ENCODE peak calls at places on chromosomes 13 and 19, in four cellular contexts. S is A549, J is endodermal cell, G is astrocyte. V is an unnamed sample.

GRCh38 chr13:76976488-76976887 is 15.4 kb upstream of the CLN5 start:
- DNase-seq in J (no peak), S (no peak), G (peak; percentile 87), V (peak; percentile 53)

GRCh38 chr13:47117268-47117667 is 220.4 kb upstream of the HTR2A start:
- DNase-seq in J (no peak), S (no peak), G (peak; percentile 72), V (no peak)

GRCh38 chr19:28847468-28847867 is 365.5 kb downstream of the UQCRFS1 start:
- DNase-seq in G (no peak), S (no peak), J (no peak), V (no peak)

GRCh38 chr13:38758278-38758677 is 71.4 kb downstream of the FREM2 start:
- DNase-seq in G (no peak), J (peak; percentile 62), S (no peak), V (no peak)

GRCh38 chr13:36431204-36432105 is 840 bp upstream of the CCNA1 start:
- DNase-seq in G (no peak), S (no peak), J (no peak), V (no peak)

GRCh38 chr13:33859691-33860303 is 41.8 kb downstream of the RFC3 start:
- DNase-seq in S (no peak), G (no peak), J (no peak), V (peak; percentile 73)

GRCh38 chr19:54952591-54953344 is 5.4 kb upstream of the NLRP7 start:
- DNase-seq in G (peak; percentile 95), J (peak; percentile 57), S (no peak), V (no peak)

GRCh38 chr13:27192896-27193295 is 21.3 kb upstream of the USP12 start:
- DNase-seq in G (no peak), S (no peak), J (no peak), V (no peak)

GRCh38 chr19:15790096-15790495 is 2.6 kb downstream of the OR10H5 start:
- DNase-seq in J (no peak), G (no peak), S (no peak), V (no peak)

GRCh38 chr19:4879041-4879440 is 11.6 kb upstream of the PLIN3 start:
- DNase-seq in S (no peak), J (no peak), G (no peak), V (no peak)

GRCh38 chr19:4877753-4878490 is 10.5 kb upstream of the PLIN3 start:
- DNase-seq in J (peak; percentile 62), S (no peak), G (no peak), V (no peak)

GRCh38 chr19:4873930-4874329 is 6.5 kb upstream of the PLIN3 start:
- DNase-seq in J (no peak), G (no peak), S (no peak), V (no peak)

GRCh38 chr19:4878491-4878968 is 11.1 kb upstream of the PLIN3 start:
- DNase-seq in G (no peak), S (no peak), J (no peak), V (no peak)
- H3K27ac ChIP-seq in G (no peak overlapping the region), S (no peak overlapping the region), J (peak overlapping the region; percentile 65), V (no peak overlapping the region)

GRCh38 chr13:40309881-40310280 is 356.6 kb downstream of the FOXO1 start:
- DNase-seq in G (no peak), S (no peak), J (no peak), V (no peak)
- H3K27ac ChIP-seq in G (no peak overlapping the region), S (no peak overlapping the region), J (no peak overlapping the region), V (no peak overlapping the region)

GRCh38 chr13:71858647-71859046 is 8.4 kb downstream of the DACH1 start:
- DNase-seq in G (no peak), S (no peak), J (no peak), V (no peak)
- H3K27ac ChIP-seq in G (no peak overlapping the region), S (no peak overlapping the region), J (no peak overlapping the region), V (no peak overlapping the region)

GRCh38 chr13:106490887-106491321 is 44.6 kb downstream of the EFNB2 start:
- DNase-seq in G (no peak), S (no peak), J (no peak), V (no peak)
- H3K27ac ChIP-seq in G (no peak overlapping the region), S (no peak overlapping the region), J (no peak overlapping the region), V (no peak overlapping the region)

GRCh38 chr19:47615230-47615629 is 6.3 kb downstream of the BICRA start:
- DNase-seq in G (no peak), J (no peak), S (no peak), V (no peak)

GRCh38 chr19:47618771-47619170 is 9.8 kb downstream of the BICRA start:
- DNase-seq in J (no peak), S (no peak), G (peak; percentile 60), V (no peak)

GRCh38 chr19:47613165-47614146 is 4.5 kb downstream of the BICRA start:
- DNase-seq in G (peak; percentile 68), J (peak; percentile 92), S (no peak), V (no peak)

GRCh38 chr19:47614559-47614958 is 5.6 kb downstream of the BICRA start:
- DNase-seq in J (no peak), S (no peak), G (no peak), V (no peak)

GRCh38 chr19:47615714-47616113 is 6.8 kb downstream of the BICRA start:
- DNase-seq in S (no peak), J (no peak), G (no peak), V (no peak)
- H3K27ac ChIP-seq in S (no peak overlapping the region), J (no peak overlapping the region), G (no peak overlapping the region), V (no peak overlapping the region)

GRCh38 chr19:45972944-45973525 is 630 bp downstream of the NOVA2 start:
- DNase-seq in S (no peak), G (no peak), J (no peak), V (no peak)

GRCh38 chr19:45972081-45972943 is 1.4 kb downstream of the NOVA2 start:
- DNase-seq in G (no peak), S (no peak), J (peak; percentile 59), V (no peak)

GRCh38 chr19:45975296-45975695 is 1.6 kb upstream of the NOVA2 start:
- DNase-seq in S (no peak), G (no peak), J (no peak), V (no peak)

GRCh38 chr19:45971260-45971902 is 2.3 kb downstream of the NOVA2 start:
- DNase-seq in J (no peak), G (no peak), S (no peak), V (no peak)

GRCh38 chr19:45973564-45974338 is at the start of gene NOVA2:
- DNase-seq in J (peak; percentile 98), S (peak; percentile 97), G (peak; percentile 64), V (no peak)
- H3K27ac ChIP-seq in J (no peak within 1 kb of the TSS), S (peak within 1 kb of the TSS; percentile 41), G (no peak within 1 kb of the TSS), V (no peak within 1 kb of the TSS)

GRCh38 chr19:4714016-4714415 is 9.6 kb downstream of the DPP9 start:
- DNase-seq in J (no peak), G (no peak), S (no peak), V (no peak)

GRCh38 chr19:4710281-4710600 is 13.4 kb downstream of the DPP9 start:
- DNase-seq in S (no peak), J (no peak), G (no peak), V (no peak)

GRCh38 chr19:4711211-4711610 is 12.4 kb downstream of the DPP9 start:
- DNase-seq in G (no peak), S (no peak), J (no peak), V (no peak)

GRCh38 chr19:4713384-4713951 is 10.2 kb downstream of the DPP9 start:
- DNase-seq in J (no peak), S (peak; percentile 92), G (peak; percentile 100), V (peak; percentile 97)

DNA sequence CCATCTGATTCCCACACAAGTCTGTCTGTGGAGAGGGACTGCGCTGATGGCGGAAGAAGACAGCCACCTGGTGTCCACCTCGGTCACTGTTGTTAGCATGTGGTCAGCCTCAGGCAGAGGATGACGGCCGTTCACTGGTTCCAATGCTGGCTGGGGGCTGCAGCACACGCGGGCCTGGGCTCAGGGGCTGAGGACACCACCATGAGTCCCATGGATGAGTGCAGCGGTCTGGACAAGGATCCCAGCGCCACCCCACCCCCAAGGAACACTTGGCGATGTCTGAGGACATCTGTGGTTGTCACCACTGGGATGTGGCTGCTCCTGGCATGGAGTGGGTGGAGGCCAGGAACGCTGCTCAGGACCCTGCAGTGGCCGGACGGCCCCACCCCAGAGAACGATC is 10.9 kb downstream of the DPP9 start:
- DNase-seq in J (no peak), G (no peak), S (no peak), V (no peak)
- H3K27ac ChIP-seq in J (no peak overlapping the region), G (peak overlapping the region; percentile 92), S (peak overlapping the region; percentile 86), V (peak overlapping the region; percentile 99)

V was measured in epithelial cell of prostate.